ENCODE peak calls at places on chromosomes 5 and 9, in six cellular contexts. Q, U, V, R, N and O are unnamed samples.

GRCh38 chr9:132622144-132622543 is 39.7 kb downstream of the BARHL1 start:
- DNase-seq in Q (no peak), U (no peak), V (peak), R (peak), N (peak), O (peak)

GRCh38 chr5:158756873-158757272 is 342.8 kb downstream of the EBF1 start:
- DNase-seq in Q (no peak), U (no peak), V (no peak), R (no peak), N (peak), O (peak)

GRCh38 chr5:178674334-178674733 is 47.5 kb upstream of the CLK4 start:
- DNase-seq in Q (no peak), U (no peak), V (no peak), R (no peak), N (no peak), O (peak)

GRCh38 chr5:54159153-54159836 is 151.1 kb downstream of the ARL15 start:
- DNase-seq in Q (no peak), U (no peak), V (no peak), R (peak), N (peak), O (peak)

GRCh38 chr5:23996525-23996924 is 489.1 kb downstream of the PRDM9 start:
- DNase-seq in Q (no peak), U (no peak), V (no peak), R (no peak), N (no peak), O (no peak)

GRCh38 chr9:121725008-121725795 is 73.8 kb downstream of the DAB2IP start:
- DNase-seq in Q (peak), U (peak), V (peak), R (peak), N (peak), O (peak)

GRCh38 chr5:14665949-14666741 is 1.6 kb downstream of the OTULIN start:
- DNase-seq in Q (no peak), U (no peak), V (no peak), R (no peak), N (peak), O (no peak)

GRCh38 chr5:151741678-151742423 is 16.6 kb downstream of the ATOX1 start:
- DNase-seq in Q (no peak), U (no peak), V (peak), R (peak), N (peak), O (peak)

GRCh38 chr9:114237781-114238180 is 82.4 kb downstream of the COL27A1 start:
- DNase-seq in Q (no peak), U (no peak), V (no peak), R (no peak), N (no peak), O (peak)

GRCh38 chr9:86549920-86550319 is 195.7 kb upstream of the TUT7 start:
- DNase-seq in Q (no peak), U (no peak), V (no peak), R (no peak), N (peak), O (peak)

GRCh38 chr9:14271078-14271673 is 42.8 kb downstream of the NFIB start:
- DNase-seq in Q (peak), U (no peak), V (peak), R (peak), N (peak), O (peak)

GRCh38 chr5:154086123-154086522 is 47.4 kb downstream of the MFAP3 start:
- DNase-seq in Q (no peak), U (no peak), V (no peak), R (no peak), N (no peak), O (no peak)

GRCh38 chr9:109454601-109455155 is 43.4 kb downstream of the PTPN3 start:
- DNase-seq in Q (no peak), U (no peak), V (no peak), R (no peak), N (no peak), O (no peak)

GRCh38 chr9:93087971-93088655 is 7.9 kb upstream of the CARD19 start:
- DNase-seq in Q (peak), U (no peak), V (no peak), R (no peak), N (no peak), O (no peak)

GRCh38 chr9:114250235-114250568 is 72.7 kb upstream of the ORM1 start:
- DNase-seq in Q (peak), U (peak), V (peak), R (peak), N (peak), O (peak)

GRCh38 chr9:34375901-34376595 is 650 bp downstream of the MYORG start:
- DNase-seq in Q (peak), U (peak), V (peak), R (no peak), N (peak), O (no peak)

GRCh38 chr9:15205632-15206243 is 101.3 kb downstream of the TTC39B start:
- DNase-seq in Q (no peak), U (no peak), V (peak), R (peak), N (peak), O (no peak)

GRCh38 chr9:104858846-104859245 is 69.1 kb downstream of the ABCA1 start:
- DNase-seq in Q (no peak), U (no peak), V (no peak), R (no peak), N (peak), O (peak)

GRCh38 chr5:180523629-180524466 is 29.7 kb downstream of the CNOT6 start:
- DNase-seq in Q (no peak), U (no peak), V (peak), R (no peak), N (no peak), O (no peak)

GRCh38 chr9:130689572-130689936 is 4.0 kb upstream of the EXOSC2 start:
- DNase-seq in Q (no peak), U (no peak), V (no peak), R (no peak), N (no peak), O (no peak)
- H3K4me3 ChIP-seq in Q (peak), U (peak), V (peak), R (peak), N (peak), O (peak)

GRCh38 chr9:22813520-22813919 is 366.9 kb downstream of the DMRTA1 start:
- DNase-seq in Q (no peak), U (no peak), V (peak), R (no peak), N (peak), O (peak)
- TF ChIP-seq CTCF in Q (no peak), U (no peak), V (peak), R (peak), N (peak), O (peak)

GRCh38 chr5:172107606-172108005 is 80.4 kb downstream of the STK10 start:
- DNase-seq in Q (no peak), U (no peak), V (peak), R (peak), N (peak), O (peak)
- H3K4me3 ChIP-seq in Q (peak), U (no peak), V (no peak), R (no peak), N (peak), O (peak)

DNA sequence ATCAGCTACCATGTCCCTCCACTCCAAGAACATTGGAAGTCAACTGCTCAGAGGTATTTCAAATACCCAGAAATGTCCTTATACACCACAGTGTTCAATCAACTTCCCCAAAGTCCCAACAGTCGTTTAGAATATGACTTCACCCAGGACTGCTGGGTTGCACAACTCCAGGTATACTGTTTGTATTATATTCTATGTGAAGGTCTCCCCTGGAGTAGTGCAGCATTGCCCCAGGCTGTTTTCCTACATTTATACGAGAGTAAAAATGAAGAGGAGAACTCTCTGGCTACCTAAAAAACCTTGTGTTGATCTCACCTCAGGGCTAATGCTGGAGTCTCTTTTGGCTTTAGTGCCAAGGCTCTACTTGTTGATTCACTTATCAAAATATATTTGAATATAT is 183.6 kb upstream of the MAP3K1 start:
- DNase-seq in Q (no peak), U (no peak), V (no peak), R (no peak), N (no peak), O (no peak)
- TF ChIP-seq CTCF in Q (no peak), U (no peak), V (no peak), R (no peak), N (no peak), O (no peak)

DNA sequence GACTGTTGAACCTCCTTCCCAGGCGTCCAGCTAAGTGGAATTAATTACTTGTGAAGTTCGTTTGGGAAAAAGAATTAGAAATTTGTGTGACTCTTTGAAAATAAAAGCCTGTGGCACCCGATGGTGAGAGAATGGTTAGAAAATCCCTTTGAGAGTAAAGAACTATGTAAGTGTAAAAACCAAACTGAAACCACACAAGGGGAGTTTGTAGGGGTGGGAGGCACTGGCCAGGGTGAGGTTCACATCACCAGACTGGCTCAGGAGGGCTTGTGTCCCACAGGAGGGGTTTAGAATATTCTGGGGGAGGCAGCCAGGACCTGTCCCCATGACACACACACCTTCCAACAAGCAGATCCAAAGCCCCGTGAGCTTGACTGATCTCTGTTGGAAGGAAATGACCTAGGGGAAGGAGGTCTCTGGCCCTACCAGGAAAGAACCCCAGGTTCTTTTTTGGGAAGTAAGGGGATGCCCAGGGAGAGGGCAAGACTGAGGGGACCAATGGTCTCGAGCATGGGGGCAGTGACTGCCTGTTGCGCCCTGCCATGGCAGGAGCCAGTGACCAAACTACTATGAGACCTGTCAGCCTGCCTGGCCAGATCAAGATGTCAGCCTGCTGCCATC is 4.3 kb downstream of the SPATA24 start:
- DNase-seq in Q (no peak), U (no peak), V (no peak), R (no peak), N (no peak), O (no peak)
- H3K4me3 ChIP-seq in Q (no peak), U (no peak), V (no peak), R (no peak), N (no peak), O (no peak)